ENCODE peak calls at places on chromosomes 1 and 21, in seven cellular contexts. P is CD8-positive, alpha-beta T cell; M is OCI-LY7; Q is stomach; Y is suprapubic skin; B is esophagus squamous epithelium; U is left ventricle myocardium inferior. X is an unnamed sample.
A peak's percentile ranks its signal among the peaks of the same experiment; 100 is the strongest.

GRCh38 chr1:173294853-173295252 is 87.7 kb upstream of the TNFSF4 start:
- DNase-seq in B (no peak), Q (no peak), M (no peak), Y (no peak), U (no peak), P (no peak), X (no peak)

GRCh38 chr1:193519922-193520321 is 333.5 kb upstream of the B3GALT2 start:
- DNase-seq in M (no peak), B (no peak), Y (no peak), P (no peak), U (no peak), Q (no peak), X (no peak)

GRCh38 chr1:39132505-39133339 is 71.8 kb upstream of the MACF1 start:
- DNase-seq in Y (peak; percentile 89), B (no peak), M (no peak), U (peak; percentile 74), Q (peak; percentile 82), P (no peak), X (peak; percentile 75)

GRCh38 chr1:70034403-70034802 is 171.0 kb downstream of the LRRC40 start:
- DNase-seq in P (no peak), B (no peak), Q (no peak), U (no peak), M (peak; percentile 51), Y (no peak), X (no peak)

GRCh38 chr1:17661546-17662157 is 93.5 kb upstream of the ACTL8 start:
- DNase-seq in Q (peak; percentile 50), U (peak; percentile 52), M (peak; percentile 55), B (no peak), P (peak; percentile 10), Y (no peak), X (peak; percentile 67)

GRCh38 chr1:154405762-154406571 is 824 bp downstream of the IL6R start:
- DNase-seq in M (peak; percentile 11), Y (peak; percentile 93), B (no peak), U (peak; percentile 86), P (no peak), Q (peak; percentile 77), X (peak; percentile 83)

GRCh38 chr1:19476440-19477190 is 8.7 kb downstream of the CAPZB start:
- DNase-seq in Q (no peak), P (no peak), Y (no peak), U (no peak), M (peak; percentile 44), B (no peak), X (peak; percentile 46)

GRCh38 chr1:31681421-31681820 is 22.4 kb downstream of the COL16A1 start:
- DNase-seq in B (no peak), Q (no peak), U (no peak), P (no peak), M (no peak), Y (no peak), X (no peak)

GRCh38 chr1:109499661-109500536 is 6.0 kb downstream of the CYB561D1 start:
- DNase-seq in M (peak; percentile 56), Y (no peak), U (no peak), P (peak; percentile 37), Q (peak; percentile 66), B (no peak), X (peak; percentile 76)

GRCh38 chr1:244394851-244395765 is 56.6 kb downstream of the ADSS2 start:
- DNase-seq in Q (no peak), B (no peak), Y (no peak), U (no peak), M (no peak), P (no peak), X (no peak)

GRCh38 chr1:226827968-226828513 is 42.4 kb upstream of the PSEN2 start:
- DNase-seq in Q (peak; percentile 96), U (peak; percentile 94), Y (peak; percentile 97), B (peak; percentile 76), M (peak; percentile 97), P (peak; percentile 86), X (peak; percentile 95)

GRCh38 chr1:43853161-43853921 is 80.3 kb upstream of the ARTN start:
- DNase-seq in M (peak; percentile 45), B (no peak), Q (peak; percentile 67), U (peak; percentile 74), P (no peak), Y (no peak), X (peak; percentile 82)

GRCh38 chr1:55702064-55702463 is 486.9 kb upstream of the USP24 start:
- DNase-seq in B (no peak), Q (no peak), U (no peak), M (peak; percentile 18), Y (no peak), P (no peak), X (no peak)

GRCh38 chr21:39788383-39788782 is 43.4 kb downstream of the IGSF5 start:
- DNase-seq in U (peak; percentile 72), P (no peak), M (no peak), B (no peak), Q (peak; percentile 78), Y (peak; percentile 66), X (peak; percentile 61)

GRCh38 chr1:187626056-187626455 is 797.3 kb downstream of the PLA2G4A start:
- DNase-seq in B (no peak), M (no peak), Y (no peak), P (no peak), Q (no peak), U (no peak), X (no peak)

GRCh38 chr1:201535778-201536245 is 3.1 kb upstream of the NAV1 start:
- DNase-seq in M (no peak), B (no peak), U (no peak), Q (no peak), P (no peak), Y (no peak), X (no peak)

GRCh38 chr1:168019407-168019806 is 82.5 kb upstream of the MPC2 start:
- DNase-seq in Y (no peak), U (no peak), B (no peak), P (no peak), Q (no peak), M (no peak), X (no peak)

GRCh38 chr21:34911360-34911759 is 137.7 kb downstream of the RUNX1 start:
- DNase-seq in Q (no peak), U (peak; percentile 16), M (no peak), Y (no peak), P (no peak), B (no peak), X (no peak)

GRCh38 chr21:16159213-16159970 is 429.6 kb downstream of the USP25 start:
- DNase-seq in Q (no peak), B (no peak), M (no peak), U (no peak), Y (no peak), P (no peak), X (no peak)

GRCh38 chr1:205991237-205991636 is 12.0 kb downstream of the RAB7B start:
- DNase-seq in M (no peak), B (no peak), Y (no peak), U (no peak), P (no peak), Q (no peak), X (no peak)

GRCh38 chr21:44085491-44086321 is 21.5 kb upstream of the PWP2 start:
- DNase-seq in U (peak; percentile 36), P (no peak), M (no peak), Q (peak; percentile 33), B (no peak), Y (peak; percentile 24), X (no peak)

GRCh38 chr1:46131727-46132528 is 501 bp downstream of the PIK3R3 start:
- DNase-seq in Y (no peak), B (no peak), U (no peak), P (no peak), Q (peak; percentile 38), M (peak; percentile 54), X (no peak)

GRCh38 chr1:92461364-92462097 is 25.2 kb downstream of the GFI1 start:
- DNase-seq in U (no peak), Q (no peak), Y (no peak), B (no peak), M (peak; percentile 42), P (no peak), X (no peak)

GRCh38 chr21:42309753-42310213 is 5.4 kb downstream of the TFF3 start:
- DNase-seq in U (peak; percentile 43), Q (peak; percentile 75), P (peak; percentile 48), M (peak; percentile 73), Y (no peak), B (no peak), X (peak; percentile 83)

DNA sequence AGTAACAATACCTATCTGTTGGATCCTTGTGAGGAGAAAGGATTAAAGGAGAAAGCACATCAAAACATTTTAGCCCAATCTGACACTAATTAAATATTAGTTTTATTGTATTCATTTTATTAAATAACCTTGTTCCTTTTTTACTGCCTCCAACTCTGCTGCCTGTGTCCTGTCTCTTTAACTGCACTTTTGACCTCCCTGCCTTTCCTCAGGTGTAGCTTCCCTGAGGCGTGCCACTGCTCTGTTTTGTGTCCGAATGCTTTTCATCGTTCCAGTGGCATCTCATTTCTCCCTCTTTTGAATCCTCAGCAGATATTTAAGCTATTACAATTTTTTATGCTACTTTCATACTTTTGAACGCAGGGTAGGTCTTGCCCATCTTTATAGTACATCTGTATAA is 10.3 kb downstream of the SPRTN start:
- DNase-seq in Q (no peak), Y (no peak), M (no peak), B (no peak), U (no peak), P (no peak), X (no peak)
- H3K4me1 ChIP-seq in Q (no peaks in the 10 kb centered on the region), Y (no peaks in the 10 kb centered on the region), M (no peaks in the 10 kb centered on the region), B (no peaks in the 10 kb centered on the region), U (peaks cover 16% of the 10 kb centered on the region), P (no peaks in the 10 kb centered on the region), X (no peaks in the 10 kb centered on the region)

GRCh38 chr1:40265298-40265697 is 7.3 kb downstream of the ZMPSTE24 start:
- DNase-seq in B (no peak), Y (no peak), U (no peak), M (no peak), Q (no peak), P (no peak), X (no peak)
- H3K36me3 ChIP-seq in B (peaks cover 84% of the 10 kb centered on the region), Y (peaks cover 67% of the 10 kb centered on the region), U (peaks cover 85% of the 10 kb centered on the region), M (peaks cover 92% of the 10 kb centered on the region), Q (peaks cover 27% of the 10 kb centered on the region), P (peaks cover 27% of the 10 kb centered on the region), X (peaks cover 7% of the 10 kb centered on the region)

DNA sequence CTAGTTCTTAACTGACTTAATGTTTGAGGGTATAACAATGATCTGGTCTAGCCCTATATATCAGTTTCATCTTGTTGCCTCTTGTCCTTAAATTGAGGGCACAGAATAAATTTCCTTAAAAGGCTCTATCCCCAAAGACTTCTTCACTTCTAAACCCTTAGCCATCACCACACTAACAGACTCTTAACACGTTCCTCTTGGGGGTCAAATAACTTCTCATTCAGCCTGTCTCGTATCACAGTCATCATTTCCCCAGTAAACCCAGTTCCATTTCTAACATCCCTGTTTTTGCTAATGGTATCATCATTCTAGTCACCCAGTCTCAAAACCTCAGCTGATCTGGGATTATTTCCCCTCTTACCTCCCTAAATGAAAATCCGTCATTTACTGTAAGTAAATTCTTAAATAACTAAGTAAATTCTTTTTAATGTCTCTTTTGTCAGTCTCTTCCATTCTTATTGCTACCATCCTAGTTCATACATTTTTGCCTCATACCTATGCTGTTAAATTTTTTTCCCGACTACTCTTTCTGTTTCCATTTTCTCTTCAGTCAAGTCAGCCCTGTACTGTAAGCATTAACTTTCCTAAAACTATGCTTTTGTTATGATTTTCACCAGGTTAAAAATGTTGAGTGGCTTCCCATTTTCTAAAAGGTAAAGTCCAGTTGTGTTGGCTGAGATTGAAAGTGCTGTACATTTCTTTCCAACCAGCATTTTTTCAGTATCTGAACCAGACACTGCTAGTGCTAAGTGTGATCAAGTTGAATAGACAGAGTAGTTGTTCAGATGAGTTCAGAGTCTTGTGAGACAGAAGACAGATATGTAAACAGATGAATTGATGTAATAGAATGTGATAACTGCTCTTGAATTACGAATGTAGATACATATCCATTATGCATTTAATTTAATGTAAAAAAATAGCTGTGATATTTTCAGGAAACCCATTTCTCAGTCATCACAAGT is 6.9 kb downstream of the CTTNBP2NL start:
- DNase-seq in Q (no peak), M (no peak), Y (no peak), B (no peak), U (no peak), P (no peak), X (no peak)
- H3K4me1 ChIP-seq in Q (peaks cover 4% of the 10 kb centered on the region), M (peaks cover 24% of the 10 kb centered on the region), Y (peaks cover 55% of the 10 kb centered on the region), B (peaks cover 8% of the 10 kb centered on the region), U (peaks cover 78% of the 10 kb centered on the region), P (no peaks in the 10 kb centered on the region), X (peaks cover 30% of the 10 kb centered on the region)

GRCh38 chr1:191086910-191087309 is 609.2 kb upstream of the BRINP3 start:
- DNase-seq in B (no peak), M (no peak), P (no peak), Y (no peak), U (no peak), Q (no peak), X (no peak)
- H3K36me3 ChIP-seq in B (no peaks in the 10 kb centered on the region), M (no peaks in the 10 kb centered on the region), P (no peaks in the 10 kb centered on the region), Y (no peaks in the 10 kb centered on the region), U (no peaks in the 10 kb centered on the region), Q (no peaks in the 10 kb centered on the region), X (no peaks in the 10 kb centered on the region)